ENCODE peak calls at places on chromosomes 7 and 10, in nine cellular contexts. One of them, this sample, is unnamed.

GRCh38 chr7:13144622-13145021 is 457.2 kb downstream of the ARL4A start:
- DNase-seq in CD4-positive, alpha-beta T cell: no peak
- DNase-seq in fibroblast of lung: peak; percentile 96
- DNase-seq in mammary epithelial cell: no peak
- DNase-seq in testis: no peak
- DNase-seq in CD4-positive, alpha-beta memory T cell: no peak
- DNase-seq in H9: no peak
- DNase-seq in pancreas: no peak
- DNase-seq in spleen: no peak
- DNase-seq in this sample: no peak

GRCh38 chr7:33831389-33832118 is 73.8 kb upstream of the BMPER start:
- DNase-seq in CD4-positive, alpha-beta T cell: no peak
- DNase-seq in fibroblast of lung: no peak
- DNase-seq in mammary epithelial cell: peak; percentile 65
- DNase-seq in testis: no peak
- DNase-seq in CD4-positive, alpha-beta memory T cell: no peak
- DNase-seq in H9: no peak
- DNase-seq in pancreas: no peak
- DNase-seq in spleen: no peak
- DNase-seq in this sample: no peak

GRCh38 chr7:136086712-136087111 is 109.6 kb upstream of the MTPN start:
- DNase-seq in CD4-positive, alpha-beta T cell: no peak
- DNase-seq in fibroblast of lung: peak; percentile 92
- DNase-seq in mammary epithelial cell: peak; percentile 83
- DNase-seq in testis: peak; percentile 84
- DNase-seq in CD4-positive, alpha-beta memory T cell: peak; percentile 14
- DNase-seq in H9: peak; percentile 79
- DNase-seq in pancreas: peak; percentile 73
- DNase-seq in spleen: no peak
- DNase-seq in this sample: no peak

GRCh38 chr7:135979674-135980660 is 2.8 kb upstream of the MTPN start:
- DNase-seq in CD4-positive, alpha-beta T cell: no peak
- DNase-seq in fibroblast of lung: peak; percentile 26
- DNase-seq in mammary epithelial cell: peak; percentile 33
- DNase-seq in testis: no peak
- DNase-seq in CD4-positive, alpha-beta memory T cell: no peak
- DNase-seq in H9: no peak
- DNase-seq in pancreas: no peak
- DNase-seq in spleen: no peak
- DNase-seq in this sample: no peak

GRCh38 chr10:43265799-43266721 is 805 bp downstream of the RASGEF1A start:
- DNase-seq in CD4-positive, alpha-beta T cell: peak; percentile 38
- DNase-seq in fibroblast of lung: no peak
- DNase-seq in mammary epithelial cell: peak; percentile 26
- DNase-seq in testis: no peak
- DNase-seq in CD4-positive, alpha-beta memory T cell: peak; percentile 61
- DNase-seq in H9: peak; percentile 65
- DNase-seq in pancreas: peak; percentile 45
- DNase-seq in spleen: peak; percentile 77
- DNase-seq in this sample: no peak

GRCh38 chr7:88357295-88357694 is 50.6 kb upstream of the STEAP4 start:
- DNase-seq in CD4-positive, alpha-beta T cell: no peak
- DNase-seq in fibroblast of lung: peak; percentile 2
- DNase-seq in mammary epithelial cell: peak; percentile 72
- DNase-seq in testis: peak; percentile 56
- DNase-seq in CD4-positive, alpha-beta memory T cell: no peak
- DNase-seq in H9: no peak
- DNase-seq in pancreas: peak; percentile 31
- DNase-seq in spleen: no peak
- DNase-seq in this sample: peak; percentile 49

GRCh38 chr7:46459942-46460341 is 538.9 kb upstream of the IGFBP3 start:
- DNase-seq in CD4-positive, alpha-beta T cell: no peak
- DNase-seq in fibroblast of lung: no peak
- DNase-seq in mammary epithelial cell: no peak
- DNase-seq in testis: no peak
- DNase-seq in CD4-positive, alpha-beta memory T cell: no peak
- DNase-seq in H9: no peak
- DNase-seq in pancreas: no peak
- DNase-seq in spleen: no peak
- DNase-seq in this sample: no peak

GRCh38 chr10:121662945-121663917 is 65.0 kb upstream of the FGFR2 start:
- DNase-seq in CD4-positive, alpha-beta T cell: no peak
- DNase-seq in fibroblast of lung: no peak
- DNase-seq in mammary epithelial cell: peak; percentile 14
- DNase-seq in testis: peak; percentile 56
- DNase-seq in CD4-positive, alpha-beta memory T cell: no peak
- DNase-seq in H9: peak; percentile 80
- DNase-seq in pancreas: no peak
- DNase-seq in spleen: no peak
- DNase-seq in this sample: no peak

GRCh38 chr7:34849163-34849960 is 187.9 kb downstream of the DPY19L1 start:
- DNase-seq in CD4-positive, alpha-beta T cell: no peak
- DNase-seq in fibroblast of lung: no peak
- DNase-seq in mammary epithelial cell: peak; percentile 14
- DNase-seq in testis: no peak
- DNase-seq in CD4-positive, alpha-beta memory T cell: no peak
- DNase-seq in H9: no peak
- DNase-seq in pancreas: no peak
- DNase-seq in spleen: no peak
- DNase-seq in this sample: no peak

GRCh38 chr10:25363638-25364037 is 188.8 kb downstream of the GPR158 start:
- DNase-seq in CD4-positive, alpha-beta T cell: no peak
- DNase-seq in fibroblast of lung: no peak
- DNase-seq in mammary epithelial cell: no peak
- DNase-seq in testis: no peak
- DNase-seq in CD4-positive, alpha-beta memory T cell: no peak
- DNase-seq in H9: no peak
- DNase-seq in pancreas: no peak
- DNase-seq in spleen: no peak
- DNase-seq in this sample: no peak

GRCh38 chr7:69510114-69510513 is 88.2 kb upstream of the AUTS2 start:
- DNase-seq in CD4-positive, alpha-beta T cell: no peak
- DNase-seq in fibroblast of lung: no peak
- DNase-seq in mammary epithelial cell: no peak
- DNase-seq in testis: no peak
- DNase-seq in CD4-positive, alpha-beta memory T cell: no peak
- DNase-seq in H9: no peak
- DNase-seq in pancreas: no peak
- DNase-seq in spleen: no peak
- DNase-seq in this sample: no peak

GRCh38 chr7:47636693-47637175 is 54.8 kb upstream of the TNS3 start:
- DNase-seq in CD4-positive, alpha-beta T cell: no peak
- DNase-seq in fibroblast of lung: no peak
- DNase-seq in mammary epithelial cell: no peak
- DNase-seq in testis: no peak
- DNase-seq in CD4-positive, alpha-beta memory T cell: no peak
- DNase-seq in H9: no peak
- DNase-seq in pancreas: no peak
- DNase-seq in spleen: no peak
- DNase-seq in this sample: no peak

GRCh38 chr10:125679436-125679835 is 3.5 kb downstream of the TEX36 start:
- DNase-seq in CD4-positive, alpha-beta T cell: no peak
- DNase-seq in fibroblast of lung: no peak
- DNase-seq in mammary epithelial cell: no peak
- DNase-seq in testis: no peak
- DNase-seq in CD4-positive, alpha-beta memory T cell: no peak
- DNase-seq in H9: no peak
- DNase-seq in pancreas: no peak
- DNase-seq in spleen: no peak
- DNase-seq in this sample: no peak

GRCh38 chr7:100493476-100494264 is 9.9 kb downstream of the NYAP1 start:
- DNase-seq in CD4-positive, alpha-beta T cell: peak; percentile 58
- DNase-seq in fibroblast of lung: peak; percentile 38
- DNase-seq in mammary epithelial cell: no peak
- DNase-seq in testis: no peak
- DNase-seq in CD4-positive, alpha-beta memory T cell: peak; percentile 57
- DNase-seq in H9: no peak
- DNase-seq in pancreas: no peak
- DNase-seq in spleen: peak; percentile 89
- DNase-seq in this sample: peak; percentile 80

GRCh38 chr7:141660259-141660658 is 41.7 kb downstream of the DENND11 start:
- DNase-seq in CD4-positive, alpha-beta T cell: no peak
- DNase-seq in fibroblast of lung: no peak
- DNase-seq in mammary epithelial cell: no peak
- DNase-seq in testis: no peak
- DNase-seq in CD4-positive, alpha-beta memory T cell: no peak
- DNase-seq in H9: no peak
- DNase-seq in pancreas: no peak
- DNase-seq in spleen: no peak
- DNase-seq in this sample: no peak

GRCh38 chr7:141665208-141666035 is 36.5 kb downstream of the DENND11 start:
- DNase-seq in CD4-positive, alpha-beta T cell: no peak
- DNase-seq in fibroblast of lung: no peak
- DNase-seq in mammary epithelial cell: no peak
- DNase-seq in testis: no peak
- DNase-seq in CD4-positive, alpha-beta memory T cell: no peak
- DNase-seq in H9: no peak
- DNase-seq in pancreas: no peak
- DNase-seq in spleen: no peak
- DNase-seq in this sample: no peak

GRCh38 chr7:141664450-141664849 is 37.5 kb downstream of the DENND11 start:
- DNase-seq in CD4-positive, alpha-beta T cell: no peak
- DNase-seq in fibroblast of lung: no peak
- DNase-seq in mammary epithelial cell: no peak
- DNase-seq in testis: no peak
- DNase-seq in CD4-positive, alpha-beta memory T cell: no peak
- DNase-seq in H9: no peak
- DNase-seq in pancreas: no peak
- DNase-seq in spleen: no peak
- DNase-seq in this sample: no peak

GRCh38 chr7:141666071-141666470 is 35.9 kb downstream of the DENND11 start:
- DNase-seq in CD4-positive, alpha-beta T cell: no peak
- DNase-seq in fibroblast of lung: no peak
- DNase-seq in mammary epithelial cell: no peak
- DNase-seq in testis: no peak
- DNase-seq in CD4-positive, alpha-beta memory T cell: no peak
- DNase-seq in H9: no peak
- DNase-seq in pancreas: no peak
- DNase-seq in spleen: no peak
- DNase-seq in this sample: no peak

DNA sequence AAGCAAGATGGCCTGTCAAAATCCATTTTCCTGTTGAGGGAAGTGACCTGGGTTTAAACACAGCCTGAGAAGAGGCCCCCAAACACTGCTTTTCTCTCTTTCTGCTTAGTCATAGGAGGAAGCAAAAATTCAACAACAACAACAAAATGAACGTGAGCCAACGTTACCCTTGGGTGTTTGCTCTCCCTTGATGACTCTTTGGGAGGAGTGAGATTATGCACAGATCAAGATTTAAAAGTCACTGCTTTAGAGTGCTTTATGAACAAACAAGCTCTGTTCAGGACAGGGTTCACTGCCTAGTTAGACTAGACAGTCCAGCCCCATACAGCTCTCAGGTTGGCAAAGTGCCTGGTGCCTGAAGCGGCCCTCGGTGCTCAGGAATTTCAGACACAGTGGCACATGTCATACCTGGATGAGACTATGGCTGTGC is 38.9 kb downstream of the DENND11 start:
- DNase-seq in CD4-positive, alpha-beta T cell: no peak
- DNase-seq in fibroblast of lung: no peak
- DNase-seq in mammary epithelial cell: peak; percentile 52
- DNase-seq in testis: no peak
- DNase-seq in CD4-positive, alpha-beta memory T cell: no peak
- DNase-seq in H9: no peak
- DNase-seq in pancreas: peak; percentile 44
- DNase-seq in spleen: no peak
- DNase-seq in this sample: peak; percentile 38
- H3K27ac ChIP-seq in CD4-positive, alpha-beta T cell: no peak overlapping the region
- H3K27ac ChIP-seq in fibroblast of lung: no peak overlapping the region
- H3K27ac ChIP-seq in mammary epithelial cell: peak overlapping the region; percentile 18
- H3K27ac ChIP-seq in testis: no peak overlapping the region
- H3K27ac ChIP-seq in CD4-positive, alpha-beta memory T cell: no peak overlapping the region
- H3K27ac ChIP-seq in H9: no peak overlapping the region
- H3K27ac ChIP-seq in pancreas: peak overlapping the region; percentile 60
- H3K27ac ChIP-seq in spleen: peak overlapping the region; percentile 62
- H3K27ac ChIP-seq in this sample: no peak overlapping the region

GRCh38 chr7:77707504-77707992 is 11.3 kb downstream of the RSBN1L start:
- DNase-seq in CD4-positive, alpha-beta T cell: no peak
- DNase-seq in fibroblast of lung: no peak
- DNase-seq in mammary epithelial cell: no peak
- DNase-seq in testis: no peak
- DNase-seq in CD4-positive, alpha-beta memory T cell: no peak
- DNase-seq in H9: no peak
- DNase-seq in pancreas: no peak
- DNase-seq in spleen: no peak
- DNase-seq in this sample: no peak
- H3K9me3 ChIP-seq in CD4-positive, alpha-beta T cell: no peaks in the 10 kb centered on the region
- H3K9me3 ChIP-seq in fibroblast of lung: no peaks in the 10 kb centered on the region
- H3K9me3 ChIP-seq in mammary epithelial cell: no peaks in the 10 kb centered on the region
- H3K9me3 ChIP-seq in testis: no peaks in the 10 kb centered on the region
- H3K9me3 ChIP-seq in CD4-positive, alpha-beta memory T cell: no peaks in the 10 kb centered on the region
- H3K9me3 ChIP-seq in H9: no peaks in the 10 kb centered on the region
- H3K9me3 ChIP-seq in pancreas: no peaks in the 10 kb centered on the region
- H3K9me3 ChIP-seq in spleen: no peaks in the 10 kb centered on the region
- H3K9me3 ChIP-seq in this sample: no peaks in the 10 kb centered on the region

GRCh38 chr7:93146465-93147127 is 1.6 kb downstream of the SAMD9L start:
- DNase-seq in CD4-positive, alpha-beta T cell: no peak
- DNase-seq in fibroblast of lung: no peak
- DNase-seq in mammary epithelial cell: no peak
- DNase-seq in testis: no peak
- DNase-seq in CD4-positive, alpha-beta memory T cell: no peak
- DNase-seq in H9: no peak
- DNase-seq in pancreas: no peak
- DNase-seq in spleen: no peak
- DNase-seq in this sample: no peak
- H3K27ac ChIP-seq in CD4-positive, alpha-beta T cell: no peak overlapping the region
- H3K27ac ChIP-seq in fibroblast of lung: peak overlapping the region; percentile 13
- H3K27ac ChIP-seq in mammary epithelial cell: no peak overlapping the region
- H3K27ac ChIP-seq in testis: no peak overlapping the region
- H3K27ac ChIP-seq in CD4-positive, alpha-beta memory T cell: peak overlapping the region; percentile 58
- H3K27ac ChIP-seq in H9: no peak overlapping the region
- H3K27ac ChIP-seq in pancreas: no peak overlapping the region
- H3K27ac ChIP-seq in spleen: peak overlapping the region; percentile 86
- H3K27ac ChIP-seq in this sample: no peak overlapping the region

DNA sequence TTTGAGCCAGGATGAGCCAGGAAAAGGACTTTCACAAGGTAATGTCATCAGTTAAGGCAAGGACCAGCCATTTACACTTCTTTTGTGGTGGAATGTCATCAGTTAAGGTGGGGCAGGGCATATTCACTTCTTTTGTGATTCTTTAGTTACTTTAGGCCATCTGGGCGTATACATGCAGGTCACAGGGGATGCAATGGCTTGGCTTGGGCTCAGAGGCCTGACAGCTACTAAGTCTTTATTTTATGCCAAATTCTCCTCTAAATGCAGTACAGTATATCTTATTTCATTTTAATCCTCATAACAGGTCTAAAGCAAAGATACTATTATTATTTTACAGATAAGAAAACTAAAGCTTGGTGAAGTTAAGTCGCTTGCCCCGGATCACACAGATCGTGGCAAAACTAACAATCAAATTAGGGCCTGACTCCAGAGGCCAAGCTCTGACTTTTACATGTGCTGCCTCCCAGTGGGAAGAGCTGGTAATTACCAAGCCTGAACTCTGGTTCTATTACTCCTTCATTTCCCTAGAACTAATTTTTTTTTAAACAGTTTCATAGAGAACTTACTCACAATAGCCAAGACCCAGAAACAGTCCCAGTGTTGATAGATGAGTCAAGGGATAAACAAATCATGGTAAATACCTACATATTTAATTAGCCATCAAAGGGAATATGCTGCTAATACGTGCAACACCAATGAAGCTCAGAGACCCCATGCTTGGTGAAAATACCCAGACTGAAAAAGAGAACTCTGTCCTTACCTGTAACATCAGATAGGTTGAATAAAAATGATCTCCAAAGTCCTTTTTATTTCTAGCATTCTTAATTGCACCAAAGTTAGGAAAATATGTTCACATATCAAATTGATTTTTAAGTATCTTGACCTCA is 35.4 kb downstream of the C7orf25 start:
- DNase-seq in CD4-positive, alpha-beta T cell: peak; percentile 40
- DNase-seq in fibroblast of lung: peak; percentile 71
- DNase-seq in mammary epithelial cell: peak; percentile 40
- DNase-seq in testis: peak; percentile 75
- DNase-seq in CD4-positive, alpha-beta memory T cell: peak; percentile 11
- DNase-seq in H9: peak; percentile 72
- DNase-seq in pancreas: peak; percentile 72
- DNase-seq in spleen: no peak
- DNase-seq in this sample: no peak
- H3K9me3 ChIP-seq in CD4-positive, alpha-beta T cell: no peaks in the 10 kb centered on the region
- H3K9me3 ChIP-seq in fibroblast of lung: no peaks in the 10 kb centered on the region
- H3K9me3 ChIP-seq in mammary epithelial cell: no peaks in the 10 kb centered on the region
- H3K9me3 ChIP-seq in testis: no peaks in the 10 kb centered on the region
- H3K9me3 ChIP-seq in CD4-positive, alpha-beta memory T cell: no peaks in the 10 kb centered on the region
- H3K9me3 ChIP-seq in H9: no peaks in the 10 kb centered on the region
- H3K9me3 ChIP-seq in pancreas: no peaks in the 10 kb centered on the region
- H3K9me3 ChIP-seq in spleen: no peaks in the 10 kb centered on the region
- H3K9me3 ChIP-seq in this sample: no peaks in the 10 kb centered on the region